ENCODE peak calls at places on chromosomes 6 and 20, in four cellular contexts. One of them, this sample, is unnamed.
A peak's percentile ranks its signal among the peaks of the same experiment; 100 is the strongest.

GRCh38 chr6:109229536-109229935 is 134.2 kb downstream of the CEP57L1 start:
- DNase-seq in IMR-90: no peak
- DNase-seq in NCI-H1436: no peak
- DNase-seq in posterior vena cava: no peak
- DNase-seq in this sample: no peak

GRCh38 chr20:19770375-19770774 is 12.3 kb downstream of the RIN2 start:
- DNase-seq in IMR-90: no peak
- DNase-seq in NCI-H1436: no peak
- DNase-seq in posterior vena cava: no peak
- DNase-seq in this sample: no peak

GRCh38 chr6:39951716-39952115 is 17.5 kb upstream of the MOCS1 start:
- DNase-seq in IMR-90: no peak
- DNase-seq in NCI-H1436: no peak
- DNase-seq in posterior vena cava: no peak
- DNase-seq in this sample: no peak

GRCh38 chr20:8007490-8007889 is 12.1 kb downstream of the TMX4 start:
- DNase-seq in IMR-90: no peak
- DNase-seq in NCI-H1436: no peak
- DNase-seq in posterior vena cava: no peak
- DNase-seq in this sample: no peak

GRCh38 chr6:47908271-47908670 is 126.4 kb downstream of the OPN5 start:
- DNase-seq in IMR-90: no peak
- DNase-seq in NCI-H1436: no peak
- DNase-seq in posterior vena cava: no peak
- DNase-seq in this sample: no peak

GRCh38 chr6:152130441-152130840 is 323.0 kb downstream of the ESR1 start:
- DNase-seq in IMR-90: no peak
- DNase-seq in NCI-H1436: no peak
- DNase-seq in posterior vena cava: no peak
- DNase-seq in this sample: no peak

GRCh38 chr6:25017932-25018581 is 82.3 kb upstream of the RIPOR2 start:
- DNase-seq in IMR-90: peak; percentile 65
- DNase-seq in NCI-H1436: peak; percentile 41
- DNase-seq in posterior vena cava: peak; percentile 88
- DNase-seq in this sample: no peak

GRCh38 chr6:168132531-168133184 is 53.6 kb upstream of the FRMD1 start:
- DNase-seq in IMR-90: peak; percentile 80
- DNase-seq in NCI-H1436: no peak
- DNase-seq in posterior vena cava: peak; percentile 89
- DNase-seq in this sample: peak; percentile 86

GRCh38 chr20:31809656-31810055 is 9.5 kb upstream of the MYLK2 start:
- DNase-seq in IMR-90: no peak
- DNase-seq in NCI-H1436: no peak
- DNase-seq in posterior vena cava: no peak
- DNase-seq in this sample: no peak

GRCh38 chr20:19808498-19808897 is 50.4 kb downstream of the RIN2 start:
- DNase-seq in IMR-90: no peak
- DNase-seq in NCI-H1436: no peak
- DNase-seq in posterior vena cava: no peak
- DNase-seq in this sample: no peak

GRCh38 chr6:156720739-156721714 is 56.2 kb upstream of the ARID1B start:
- DNase-seq in IMR-90: peak; percentile 31
- DNase-seq in NCI-H1436: no peak
- DNase-seq in posterior vena cava: no peak
- DNase-seq in this sample: no peak

GRCh38 chr20:22098451-22098850 is 393.0 kb downstream of the PAX1 start:
- DNase-seq in IMR-90: no peak
- DNase-seq in NCI-H1436: no peak
- DNase-seq in posterior vena cava: no peak
- DNase-seq in this sample: no peak

GRCh38 chr6:88238901-88239300 is 72.8 kb upstream of the CNR1 start:
- DNase-seq in IMR-90: no peak
- DNase-seq in NCI-H1436: no peak
- DNase-seq in posterior vena cava: no peak
- DNase-seq in this sample: no peak

GRCh38 chr6:158459726-158460125 is 100.2 kb upstream of the TMEM181 start:
- DNase-seq in IMR-90: no peak
- DNase-seq in NCI-H1436: no peak
- DNase-seq in posterior vena cava: no peak
- DNase-seq in this sample: no peak

GRCh38 chr6:37990762-37991525 is 171.4 kb downstream of the ZFAND3 start:
- DNase-seq in IMR-90: peak; percentile 88
- DNase-seq in NCI-H1436: no peak
- DNase-seq in posterior vena cava: no peak
- DNase-seq in this sample: no peak

GRCh38 chr6:90286884-90287488 is 9.7 kb downstream of the BACH2 start:
- DNase-seq in IMR-90: peak; percentile 20
- DNase-seq in NCI-H1436: no peak
- DNase-seq in posterior vena cava: no peak
- DNase-seq in this sample: no peak

GRCh38 chr6:161254126-161254753 is 19.6 kb downstream of the AGPAT4 start:
- DNase-seq in IMR-90: peak; percentile 78
- DNase-seq in NCI-H1436: no peak
- DNase-seq in posterior vena cava: no peak
- DNase-seq in this sample: no peak

GRCh38 chr6:35203152-35203670 is 10.5 kb upstream of the SCUBE3 start:
- DNase-seq in IMR-90: no peak
- DNase-seq in NCI-H1436: no peak
- DNase-seq in posterior vena cava: no peak
- DNase-seq in this sample: no peak

GRCh38 chr6:3518356-3518841 is 61.5 kb upstream of the SLC22A23 start:
- DNase-seq in IMR-90: peak; percentile 73
- DNase-seq in NCI-H1436: no peak
- DNase-seq in posterior vena cava: no peak
- DNase-seq in this sample: no peak

GRCh38 chr20:41005361-41005729 is 23.3 kb upstream of the TOP1 start:
- DNase-seq in IMR-90: peak; percentile 98
- DNase-seq in NCI-H1436: no peak
- DNase-seq in posterior vena cava: peak; percentile 95
- DNase-seq in this sample: peak; percentile 96

GRCh38 chr20:12605751-12606150 is 403.0 kb upstream of the SPTLC3 start:
- DNase-seq in IMR-90: no peak
- DNase-seq in NCI-H1436: peak; percentile 32
- DNase-seq in posterior vena cava: no peak
- DNase-seq in this sample: no peak

GRCh38 chr6:44072959-44073611 is 54.2 kb downstream of the MRPL14 start:
- DNase-seq in IMR-90: peak; percentile 88
- DNase-seq in NCI-H1436: no peak
- DNase-seq in posterior vena cava: peak; percentile 96
- DNase-seq in this sample: peak; percentile 94

This sample was measured in kidney.